ENCODE peak calls at places on chromosomes 6 and 20, in ten cellular contexts. S is A549, I is AG04450, P is WTC11, T is suprapubic skin, K is BE2C, M is nephron progenitor cell, Q is thyroid gland, J is NB4, G is stomach. W is an unnamed sample.

GRCh38 chr20:55239269-55239668 is 763.9 kb downstream of the DOK5 start:
- DNase-seq in S (no peak), I (no peak), P (no peak), T (no peak), K (no peak), M (no peak), Q (no peak), J (no peak), G (no peak), W (no peak)

GRCh38 chr6:84280030-84280429 is 52.6 kb upstream of the CEP162 start:
- DNase-seq in S (no peak), I (no peak), P (no peak), T (no peak), K (no peak), M (no peak), Q (no peak), J (no peak), G (no peak), W (no peak)

GRCh38 chr6:154569136-154569862 is 58.8 kb upstream of the CNKSR3 start:
- DNase-seq in S (no peak), I (no peak), P (no peak), T (no peak), K (peak; percentile 44), M (no peak), Q (no peak), J (no peak), G (no peak), W (no peak)

GRCh38 chr20:41299899-41300298 is 17.6 kb downstream of the ZHX3 start:
- DNase-seq in S (no peak), I (no peak), P (no peak), T (no peak), K (no peak), M (no peak), Q (no peak), J (no peak), G (no peak), W (no peak)

GRCh38 chr6:157442296-157442695 is 61.3 kb downstream of the ZDHHC14 start:
- DNase-seq in S (no peak), I (peak; percentile 11), P (no peak), T (no peak), K (no peak), M (no peak), Q (no peak), J (peak; percentile 72), G (no peak), W (no peak)

GRCh38 chr20:38426006-38426405 is 9.1 kb downstream of the SNHG17 start:
- DNase-seq in S (peak; percentile 76), I (peak; percentile 69), P (no peak), T (no peak), K (no peak), M (no peak), Q (no peak), J (peak; percentile 73), G (no peak), W (no peak)

GRCh38 chr6:71181565-71181964 is 107.0 kb upstream of the OGFRL1 start:
- DNase-seq in S (peak; percentile 33), I (peak; percentile 71), P (peak; percentile 40), T (no peak), K (no peak), M (no peak), Q (no peak), J (no peak), G (no peak), W (peak; percentile 49)

GRCh38 chr20:57187068-57187634 is 79.3 kb downstream of the BMP7 start:
- DNase-seq in S (no peak), I (no peak), P (no peak), T (no peak), K (no peak), M (no peak), Q (no peak), J (no peak), G (no peak), W (no peak)

DNA sequence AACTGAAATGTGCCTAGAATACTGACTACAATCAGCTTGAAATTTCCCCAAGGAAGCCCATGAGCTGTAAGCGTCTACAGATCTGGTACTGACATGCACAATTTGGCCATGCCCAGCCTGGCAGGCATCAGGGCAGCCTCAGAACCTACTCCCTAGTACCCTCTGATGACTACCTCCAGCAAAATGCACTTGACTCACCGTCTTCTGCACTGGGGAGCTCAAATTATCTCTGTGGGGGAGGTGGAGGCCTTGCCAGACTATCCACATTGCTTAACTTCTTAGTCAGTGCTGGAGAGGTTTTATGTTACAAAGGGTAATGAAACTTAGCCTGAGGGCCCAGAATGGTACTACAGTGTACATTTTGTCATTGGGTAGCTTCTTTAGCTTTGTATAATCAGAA is 126.0 kb upstream of the ADGRF1 start:
- DNase-seq in S (peak; percentile 66), I (peak; percentile 89), P (no peak), T (no peak), K (no peak), M (no peak), Q (peak; percentile 54), J (peak; percentile 84), G (peak; percentile 34), W (peak; percentile 96)
- TF ChIP-seq CTCF in S (no peak), I (peak; percentile 17), P (no peak), T (no peak), K (no peak), M (no peak), Q (no peak), J (no peak), G (no peak), W (no peak)

DNA sequence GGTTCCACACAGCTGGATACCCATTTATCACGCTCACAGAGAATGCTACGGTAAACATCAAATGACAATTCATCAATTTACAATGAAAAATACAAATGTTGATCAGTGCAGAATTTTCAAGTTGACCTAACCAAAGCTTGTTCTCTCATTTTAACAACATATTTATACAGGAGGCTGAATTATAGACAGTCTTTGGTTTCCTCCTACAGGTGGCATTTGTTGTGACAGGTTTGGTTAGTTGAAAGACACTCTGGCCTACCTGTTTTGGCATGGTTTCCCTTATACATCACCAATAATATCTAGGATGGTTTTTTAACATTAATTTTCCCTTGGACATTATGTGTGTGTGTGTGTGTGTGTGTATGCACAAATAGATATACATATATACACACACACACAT is 642.5 kb upstream of the MMS22L start:
- DNase-seq in S (no peak), I (no peak), P (no peak), T (no peak), K (no peak), M (no peak), Q (no peak), J (no peak), G (no peak), W (no peak)
- TF ChIP-seq CTCF in S (no peak), I (no peak), P (no peak), T (no peak), K (peak; percentile 15), M (no peak), Q (no peak), J (no peak), G (no peak), W (no peak)

GRCh38 chr6:146904596-146904995 is 299.6 kb upstream of the STXBP5 start:
- DNase-seq in S (no peak), I (no peak), P (no peak), T (no peak), K (no peak), M (no peak), Q (no peak), J (no peak), G (no peak), W (no peak)

GRCh38 chr6:146902846-146903245 is 301.4 kb upstream of the STXBP5 start:
- DNase-seq in S (no peak), I (no peak), P (no peak), T (no peak), K (no peak), M (no peak), Q (no peak), J (no peak), G (no peak), W (no peak)

GRCh38 chr6:146905313-146905712 is 298.9 kb upstream of the STXBP5 start:
- DNase-seq in S (no peak), I (no peak), P (no peak), T (no peak), K (peak; percentile 69), M (no peak), Q (peak; percentile 50), J (no peak), G (peak; percentile 31), W (no peak)

GRCh38 chr6:146898888-146899227 is 300.1 kb downstream of the ADGB start:
- DNase-seq in S (no peak), I (no peak), P (no peak), T (no peak), K (no peak), M (no peak), Q (no peak), J (no peak), G (no peak), W (no peak)

DNA sequence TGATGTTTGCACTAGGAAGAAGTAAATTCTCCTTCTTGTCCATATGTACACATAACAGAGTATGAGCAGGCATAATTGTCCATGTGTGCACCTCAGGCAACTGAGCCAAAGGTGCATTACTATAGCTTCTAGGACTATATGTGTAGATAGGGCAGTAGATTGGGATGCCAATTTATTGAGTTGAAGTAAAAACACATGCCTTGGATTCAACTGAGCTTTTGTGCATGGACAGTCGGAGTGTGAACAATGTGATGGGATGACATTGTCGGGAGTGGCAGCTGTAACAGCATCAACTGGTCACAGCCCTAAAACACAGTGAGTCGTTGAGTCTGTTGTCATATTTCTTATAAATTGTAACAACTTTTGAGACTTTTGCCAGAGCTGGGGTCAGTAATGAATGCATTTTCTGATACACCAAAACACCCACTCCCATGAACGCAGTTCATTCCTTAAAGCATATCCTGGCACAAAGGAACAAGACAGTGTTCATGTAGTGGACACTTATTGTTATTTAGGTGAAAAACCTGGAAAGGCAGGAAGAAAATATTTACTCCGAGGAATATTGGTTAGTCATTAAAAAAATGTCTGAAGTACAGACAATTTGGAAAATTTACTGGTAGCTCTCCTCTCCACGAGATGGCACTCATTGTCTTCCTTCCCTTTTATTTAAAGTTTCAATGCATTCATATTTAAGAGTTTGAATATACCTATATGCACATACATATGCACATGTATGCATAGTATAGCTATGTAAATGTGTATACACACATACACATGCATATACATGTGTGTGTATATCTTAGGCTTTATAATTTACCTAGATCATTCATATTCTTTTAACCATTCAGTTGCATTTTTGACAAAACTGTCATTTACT is 302.0 kb upstream of the STXBP5 start:
- DNase-seq in S (peak; percentile 5), I (no peak), P (no peak), T (no peak), K (no peak), M (no peak), Q (no peak), J (peak; percentile 45), G (no peak), W (no peak)
- TF ChIP-seq CTCF in S (peak; percentile 76), I (peak; percentile 33), P (no peak), T (no peak), K (peak; percentile 53), M (no peak), Q (no peak), J (no peak), G (no peak), W (peak; percentile 33)

GRCh38 chr20:17444091-17444490 is 87.1 kb downstream of the BFSP1 start:
- DNase-seq in S (no peak), I (no peak), P (no peak), T (no peak), K (no peak), M (no peak), Q (no peak), J (no peak), G (no peak), W (no peak)

GRCh38 chr20:17442588-17442987 is 88.6 kb downstream of the BFSP1 start:
- DNase-seq in S (no peak), I (no peak), P (peak; percentile 38), T (no peak), K (no peak), M (no peak), Q (no peak), J (peak; percentile 40), G (no peak), W (peak; percentile 15)

GRCh38 chr20:17445561-17445960 is 85.6 kb downstream of the BFSP1 start:
- DNase-seq in S (no peak), I (no peak), P (no peak), T (no peak), K (no peak), M (no peak), Q (no peak), J (no peak), G (no peak), W (no peak)

GRCh38 chr20:17441745-17442144 is 89.4 kb downstream of the BFSP1 start:
- DNase-seq in S (no peak), I (no peak), P (no peak), T (no peak), K (no peak), M (no peak), Q (no peak), J (no peak), G (no peak), W (no peak)

GRCh38 chr20:17443326-17443858 is 87.8 kb downstream of the BFSP1 start:
- DNase-seq in S (no peak), I (no peak), P (no peak), T (no peak), K (no peak), M (no peak), Q (no peak), J (no peak), G (no peak), W (no peak)
- TF ChIP-seq CTCF in S (no peak), I (no peak), P (no peak), T (no peak), K (no peak), M (no peak), Q (no peak), J (no peak), G (no peak), W (no peak)

W was measured in cardiac muscle cell.